ENCODE peak calls at places on chromosomes 5 and 9, in nine cellular contexts. G is HFF-Myc, N is glutamatergic neuron, X is AG04450, M is GM13976, E is stomach, W is progenitor cell of endocrine pancreas, O is GM12865, Y is cardiac muscle cell. S is an unnamed sample.

GRCh38 chr9:136045595-136046554 is 49.2 kb downstream of the NACC2 start:
- DNase-seq in G (no peak), N (no peak), X (no peak), M (peak), E (peak), W (no peak), O (no peak), Y (no peak), S (peak)

GRCh38 chr9:14348241-14349140 is 34.5 kb upstream of the NFIB start:
- DNase-seq in G (no peak), N (no peak), X (no peak), M (no peak), E (no peak), W (no peak), O (no peak), Y (no peak), S (no peak)

GRCh38 chr5:139811076-139811607 is 15.5 kb downstream of the PSD2 start:
- DNase-seq in G (no peak), N (no peak), X (no peak), M (no peak), E (no peak), W (no peak), O (no peak), Y (no peak), S (no peak)

GRCh38 chr5:116655431-116655830 is 80.8 kb upstream of the SEMA6A start:
- DNase-seq in G (no peak), N (no peak), X (no peak), M (no peak), E (no peak), W (no peak), O (no peak), Y (no peak), S (no peak)

GRCh38 chr5:81252904-81253303 is 19.8 kb downstream of the CKMT2 start:
- DNase-seq in G (no peak), N (no peak), X (no peak), M (no peak), E (no peak), W (no peak), O (no peak), Y (no peak), S (no peak)

GRCh38 chr5:53219610-53220009 is 110.1 kb upstream of the MOCS2 start:
- DNase-seq in G (no peak), N (no peak), X (no peak), M (no peak), E (no peak), W (no peak), O (peak), Y (no peak), S (no peak)

GRCh38 chr5:5069851-5070250 is 70.3 kb upstream of the ADAMTS16 start:
- DNase-seq in G (no peak), N (no peak), X (no peak), M (no peak), E (no peak), W (no peak), O (no peak), Y (no peak), S (no peak)

GRCh38 chr5:56734066-56734766 is 81.1 kb upstream of the MAP3K1 start:
- DNase-seq in G (no peak), N (no peak), X (no peak), M (no peak), E (no peak), W (no peak), O (no peak), Y (no peak), S (no peak)

GRCh38 chr5:135473956-135474670 is 22.0 kb upstream of the TIFAB start:
- DNase-seq in G (no peak), N (no peak), X (no peak), M (no peak), E (no peak), W (no peak), O (no peak), Y (no peak), S (peak)

GRCh38 chr9:99257723-99258364 is 35.8 kb downstream of the SEC61B start:
- DNase-seq in G (no peak), N (no peak), X (no peak), M (no peak), E (no peak), W (no peak), O (no peak), Y (no peak), S (no peak)

GRCh38 chr9:91047993-91048607 is 246.5 kb downstream of the SYK start:
- DNase-seq in G (no peak), N (no peak), X (no peak), M (no peak), E (no peak), W (no peak), O (peak), Y (no peak), S (no peak)

GRCh38 chr9:34010979-34011378 is 37.7 kb downstream of the UBAP2 start:
- DNase-seq in G (peak), N (no peak), X (no peak), M (no peak), E (no peak), W (no peak), O (peak), Y (peak), S (no peak)

GRCh38 chr5:36359267-36359666 is 57.6 kb upstream of the RANBP3L start:
- DNase-seq in G (no peak), N (no peak), X (no peak), M (no peak), E (no peak), W (no peak), O (no peak), Y (no peak), S (no peak)

GRCh38 chr9:89154218-89154617 is 24.4 kb downstream of the SHC3 start:
- DNase-seq in G (no peak), N (no peak), X (no peak), M (no peak), E (no peak), W (no peak), O (no peak), Y (no peak), S (no peak)

GRCh38 chr5:149728303-149728702 is 1.8 kb upstream of the PPARGC1B start:
- DNase-seq in G (no peak), N (no peak), X (no peak), M (no peak), E (peak), W (no peak), O (no peak), Y (no peak), S (no peak)

GRCh38 chr9:19429590-19429989 is 20.8 kb downstream of the ACER2 start:
- DNase-seq in G (no peak), N (no peak), X (no peak), M (no peak), E (no peak), W (no peak), O (no peak), Y (no peak), S (no peak)

GRCh38 chr5:154779105-154779504 is 23.9 kb downstream of the LARP1 start:
- DNase-seq in G (peak), N (no peak), X (peak), M (no peak), E (no peak), W (no peak), O (no peak), Y (no peak), S (no peak)

GRCh38 chr9:111819360-111819759 is 24.6 kb upstream of the SHOC1 start:
- DNase-seq in G (no peak), N (no peak), X (no peak), M (no peak), E (no peak), W (no peak), O (no peak), Y (no peak), S (no peak)

GRCh38 chr5:9467199-9468069 is 78.4 kb downstream of the SEMA5A start:
- DNase-seq in G (no peak), N (no peak), X (no peak), M (no peak), E (no peak), W (no peak), O (no peak), Y (no peak), S (no peak)

GRCh38 chr5:55063220-55063863 is 39.1 kb upstream of the GZMA start:
- DNase-seq in G (no peak), N (no peak), X (no peak), M (no peak), E (no peak), W (no peak), O (no peak), Y (no peak), S (no peak)

GRCh38 chr5:35540002-35540401 is 77.7 kb upstream of the SPEF2 start:
- DNase-seq in G (no peak), N (no peak), X (no peak), M (no peak), E (no peak), W (no peak), O (no peak), Y (no peak), S (no peak)

GRCh38 chr5:54148858-54149257 is 161.5 kb downstream of the ARL15 start:
- DNase-seq in G (no peak), N (no peak), X (no peak), M (no peak), E (no peak), W (no peak), O (no peak), Y (no peak), S (no peak)

GRCh38 chr5:93403529-93403928 is 177.5 kb downstream of the NR2F1-AS1 start:
- DNase-seq in G (no peak), N (no peak), X (no peak), M (no peak), E (no peak), W (no peak), O (no peak), Y (no peak), S (no peak)

GRCh38 chr5:115962565-115963402 is 509 bp downstream of the LVRN start:
- DNase-seq in G (no peak), N (peak), X (no peak), M (peak), E (no peak), W (no peak), O (peak), Y (peak), S (no peak)

GRCh38 chr5:16889203-16889971 is 46.7 kb downstream of the MYO10 start:
- DNase-seq in G (peak), N (no peak), X (peak), M (no peak), E (no peak), W (no peak), O (no peak), Y (no peak), S (no peak)

GRCh38 chr9:70557665-70558419 is 143.4 kb upstream of the KLF9 start:
- DNase-seq in G (no peak), N (no peak), X (no peak), M (no peak), E (no peak), W (no peak), O (peak), Y (no peak), S (no peak)

GRCh38 chr9:19513671-19514275 is 105.0 kb downstream of the ACER2 start:
- DNase-seq in G (no peak), N (no peak), X (no peak), M (no peak), E (no peak), W (no peak), O (no peak), Y (no peak), S (no peak)

GRCh38 chr5:124102491-124102890 is 590.5 kb downstream of the CSNK1G3 start:
- DNase-seq in G (peak), N (no peak), X (no peak), M (no peak), E (no peak), W (no peak), O (no peak), Y (no peak), S (no peak)

GRCh38 chr5:90390933-90391332 is 18.6 kb downstream of the CETN3 start:
- DNase-seq in G (no peak), N (no peak), X (no peak), M (no peak), E (no peak), W (no peak), O (no peak), Y (no peak), S (no peak)

GRCh38 chr9:78218890-78219289 is 17.0 kb upstream of the CEP78 start:
- DNase-seq in G (no peak), N (no peak), X (no peak), M (no peak), E (no peak), W (no peak), O (no peak), Y (no peak), S (no peak)

GRCh38 chr5:55324815-55325418 is 17.1 kb downstream of the MTREX start:
- DNase-seq in G (no peak), N (no peak), X (no peak), M (peak), E (no peak), W (no peak), O (peak), Y (no peak), S (no peak)

GRCh38 chr5:65861830-65862241 is 64.5 kb upstream of the ERBIN start:
- DNase-seq in G (peak), N (no peak), X (peak), M (no peak), E (no peak), W (no peak), O (no peak), Y (no peak), S (no peak)

GRCh38 chr5:154189819-154190651 is 498 bp upstream of the GALNT10 start:
- DNase-seq in G (no peak), N (peak), X (no peak), M (peak), E (peak), W (peak), O (peak), Y (peak), S (peak)

GRCh38 chr5:83487155-83487554 is 15.6 kb downstream of the VCAN start:
- DNase-seq in G (no peak), N (no peak), X (no peak), M (no peak), E (no peak), W (no peak), O (no peak), Y (no peak), S (no peak)

GRCh38 chr9:100066539-100066938 is 32.3 kb downstream of the ERP44 start:
- DNase-seq in G (no peak), N (peak), X (no peak), M (peak), E (no peak), W (no peak), O (peak), Y (no peak), S (no peak)

GRCh38 chr5:29161399-29161798 is 2032.1 kb upstream of the CDH6 start:
- DNase-seq in G (no peak), N (no peak), X (no peak), M (no peak), E (no peak), W (no peak), O (no peak), Y (no peak), S (no peak)

GRCh38 chr9:34546834-34547827 is 24.3 kb upstream of the ENHO start:
- DNase-seq in G (peak), N (peak), X (peak), M (peak), E (peak), W (peak), O (peak), Y (peak), S (peak)

GRCh38 chr9:90900130-90900529 is 98.5 kb downstream of the SYK start:
- DNase-seq in G (no peak), N (peak), X (no peak), M (no peak), E (no peak), W (no peak), O (no peak), Y (peak), S (no peak)

GRCh38 chr5:103910002-103910401 is 347.4 kb upstream of the NUDT12 start:
- DNase-seq in G (no peak), N (no peak), X (no peak), M (no peak), E (no peak), W (no peak), O (no peak), Y (no peak), S (no peak)
- TF ChIP-seq CTCF in G (no peak), N (no peak), X (no peak), M (no peak), E (no peak), W (no peak), O (no peak), Y (no peak), S (no peak)

DNA sequence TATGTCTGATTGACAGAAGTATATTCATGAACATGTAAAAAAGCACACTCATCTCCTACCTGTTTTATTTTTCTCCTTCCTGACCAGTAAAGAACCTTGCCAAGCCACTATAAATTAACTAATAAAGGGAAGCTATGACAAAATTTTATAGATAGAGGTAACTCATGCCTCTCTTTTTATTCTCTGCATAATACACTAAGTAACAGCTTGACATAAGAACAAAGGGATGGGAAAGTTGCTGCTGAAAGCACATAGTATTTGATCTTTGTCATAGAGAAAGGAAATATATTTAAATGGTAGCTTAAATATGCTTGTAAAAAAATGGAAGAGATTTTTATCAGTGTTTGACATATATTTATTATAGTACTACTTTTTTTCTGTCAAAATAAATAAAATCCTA is 1065.7 kb upstream of the CDH9 start:
- DNase-seq in G (no peak), N (no peak), X (no peak), M (no peak), E (no peak), W (no peak), O (no peak), Y (no peak), S (no peak)
- TF ChIP-seq CTCF in G (no peak), N (no peak), X (no peak), M (no peak), E (no peak), W (no peak), O (no peak), Y (no peak), S (no peak)

GRCh38 chr5:151700816-151701215 is 14.1 kb upstream of the SPARC start:
- DNase-seq in G (no peak), N (no peak), X (no peak), M (peak), E (no peak), W (no peak), O (peak), Y (no peak), S (no peak)
- TF ChIP-seq CTCF in G (no peak), N (no peak), X (no peak), M (no peak), E (no peak), W (no peak), O (no peak), Y (no peak), S (no peak)

GRCh38 chr5:113578091-113578490 is 64.6 kb downstream of the YTHDC2 start:
- DNase-seq in G (no peak), N (no peak), X (no peak), M (no peak), E (no peak), W (no peak), O (no peak), Y (no peak), S (no peak)
- TF ChIP-seq CTCF in G (no peak), N (no peak), X (no peak), M (no peak), E (no peak), W (no peak), O (no peak), Y (no peak), S (no peak)

DNA sequence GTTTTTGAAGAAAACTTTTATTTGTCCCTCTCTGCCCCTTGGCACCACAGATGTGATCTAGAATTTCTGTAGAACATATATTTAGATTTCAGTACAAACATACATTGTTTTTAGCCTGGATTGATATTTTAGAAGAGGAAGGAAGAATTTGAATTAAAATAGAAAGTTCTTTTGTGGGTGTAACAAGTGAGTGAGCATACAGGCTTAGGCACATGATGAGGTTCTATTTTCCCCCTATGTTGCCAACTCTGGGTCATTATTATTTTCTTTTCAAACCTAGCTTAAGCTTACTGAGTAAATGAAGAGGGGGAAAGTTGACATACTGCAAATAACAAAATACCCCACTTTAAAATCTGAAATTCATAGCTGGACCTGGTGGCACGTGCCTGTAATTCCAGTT is 102.9 kb downstream of the GCNT1 start:
- DNase-seq in G (no peak), N (no peak), X (no peak), M (no peak), E (no peak), W (no peak), O (no peak), Y (no peak), S (no peak)
- TF ChIP-seq CTCF in G (no peak), N (no peak), X (no peak), M (no peak), E (no peak), W (no peak), O (no peak), Y (no peak), S (no peak)

DNA sequence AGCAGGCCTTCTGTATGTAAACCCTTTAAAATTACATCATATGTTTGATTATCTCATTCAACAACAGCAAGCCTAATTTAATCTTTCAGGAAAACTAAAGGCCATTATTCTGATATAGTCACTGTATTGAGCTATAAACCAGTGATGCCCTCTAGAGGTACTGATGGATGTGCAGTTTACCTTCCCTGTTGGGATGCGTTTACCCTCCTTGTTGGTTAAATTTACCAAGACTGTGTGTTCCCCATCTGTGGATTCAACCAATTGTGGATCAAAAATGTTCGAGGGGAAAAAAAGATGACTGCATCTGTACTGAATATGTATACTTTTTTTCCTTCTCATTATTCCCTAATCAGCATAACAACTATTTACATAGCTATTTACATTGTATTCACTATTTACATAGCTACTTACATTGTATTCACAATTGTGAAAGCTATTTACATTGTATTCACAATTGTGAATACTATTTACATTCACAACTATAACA is 3.7 kb upstream of the BAAT start:
- DNase-seq in G (no peak), N (no peak), X (no peak), M (no peak), E (no peak), W (no peak), O (no peak), Y (no peak), S (no peak)
- TF ChIP-seq CTCF in G (peak), N (no peak), X (peak), M (no peak), E (no peak), W (no peak), O (no peak), Y (peak), S (no peak)

GRCh38 chr5:180118391-180118791 is 46.8 kb upstream of the RNF130 start:
- DNase-seq in G (no peak), N (no peak), X (no peak), M (no peak), E (no peak), W (no peak), O (no peak), Y (no peak), S (no peak)

GRCh38 chr5:180117378-180117725 is 45.8 kb upstream of the RNF130 start:
- DNase-seq in G (no peak), N (no peak), X (no peak), M (no peak), E (no peak), W (no peak), O (no peak), Y (no peak), S (no peak)

GRCh38 chr5:180116077-180116375 is 44.5 kb upstream of the RNF130 start:
- DNase-seq in G (no peak), N (no peak), X (no peak), M (no peak), E (no peak), W (no peak), O (no peak), Y (no peak), S (no peak)

GRCh38 chr5:180115326-180116076 is 43.9 kb upstream of the RNF130 start:
- DNase-seq in G (no peak), N (peak), X (no peak), M (no peak), E (no peak), W (no peak), O (no peak), Y (no peak), S (no peak)

GRCh38 chr5:180116441-180117377 is 45.1 kb upstream of the RNF130 start:
- DNase-seq in G (no peak), N (peak), X (no peak), M (no peak), E (peak), W (no peak), O (no peak), Y (no peak), S (no peak)
- TF ChIP-seq CTCF in G (no peak), N (no peak), X (no peak), M (no peak), E (no peak), W (peak), O (no peak), Y (no peak), S (no peak)

DNA sequence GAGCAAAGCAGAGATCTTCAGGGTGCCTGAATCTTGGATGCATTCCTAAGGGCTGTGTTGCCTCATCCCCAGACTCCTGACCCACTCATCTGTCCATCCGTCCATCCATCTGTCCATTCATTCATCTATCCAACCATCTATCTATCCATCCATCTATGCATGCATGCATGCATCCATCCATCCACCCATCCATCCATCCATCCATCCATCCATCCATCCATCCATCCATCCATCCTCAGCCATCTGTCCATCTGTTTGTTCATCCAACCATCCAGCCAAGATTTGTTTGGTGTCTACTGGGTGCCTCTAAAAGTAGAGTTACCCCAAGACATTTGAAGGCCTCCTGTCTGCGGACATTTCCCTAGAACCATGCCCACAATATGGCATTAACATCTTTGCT is 27.7 kb upstream of the BARHL1 start:
- DNase-seq in G (no peak), N (no peak), X (no peak), M (no peak), E (no peak), W (no peak), O (no peak), Y (no peak), S (no peak)
- TF ChIP-seq CTCF in G (no peak), N (no peak), X (no peak), M (no peak), E (no peak), W (no peak), O (no peak), Y (no peak), S (no peak)